ENCODE peak calls at places on chromosomes 1 and 21, in five cellular contexts. W, I, V, B and C are unnamed samples.
A peak's percentile ranks its signal among the peaks of the same experiment; 100 is the strongest.

GRCh38 chr1:17875171-17875881 is 120.2 kb downstream of the ACTL8 start:
- DNase-seq in I (peak; percentile 91), W (no peak), B (no peak), V (peak; percentile 69), C (no peak)

GRCh38 chr1:239997515-239998311 is 94.0 kb upstream of the FMN2 start:
- DNase-seq in B (no peak), I (no peak), W (no peak), V (no peak), C (no peak)

GRCh38 chr1:112673589-112674439 is 645 bp upstream of the MOV10 start:
- DNase-seq in W (no peak), I (peak; percentile 81), B (no peak), V (peak; percentile 53), C (peak; percentile 83)

GRCh38 chr1:57024855-57025254 is 59.0 kb upstream of the C8B start:
- DNase-seq in B (no peak), I (no peak), V (no peak), W (no peak), C (no peak)

GRCh38 chr1:26349196-26349885 is 4.6 kb downstream of the CRYBG2 start:
- DNase-seq in I (peak; percentile 79), W (peak; percentile 34), B (no peak), V (peak; percentile 67), C (peak; percentile 34)

GRCh38 chr21:37414292-37415253 is 48.0 kb downstream of the DYRK1A start:
- DNase-seq in I (no peak), W (no peak), V (no peak), B (no peak), C (no peak)

GRCh38 chr1:245809361-245809760 is 654.6 kb downstream of the KIF26B start:
- DNase-seq in B (no peak), W (no peak), I (no peak), V (no peak), C (no peak)

GRCh38 chr1:66393586-66394334 is 140.2 kb upstream of the SGIP1 start:
- DNase-seq in V (no peak), W (no peak), B (no peak), I (no peak), C (no peak)

GRCh38 chr1:197683895-197684553 is 91.3 kb downstream of the DENND1B start:
- DNase-seq in W (no peak), I (no peak), V (peak; percentile 31), B (no peak), C (no peak)

DNA sequence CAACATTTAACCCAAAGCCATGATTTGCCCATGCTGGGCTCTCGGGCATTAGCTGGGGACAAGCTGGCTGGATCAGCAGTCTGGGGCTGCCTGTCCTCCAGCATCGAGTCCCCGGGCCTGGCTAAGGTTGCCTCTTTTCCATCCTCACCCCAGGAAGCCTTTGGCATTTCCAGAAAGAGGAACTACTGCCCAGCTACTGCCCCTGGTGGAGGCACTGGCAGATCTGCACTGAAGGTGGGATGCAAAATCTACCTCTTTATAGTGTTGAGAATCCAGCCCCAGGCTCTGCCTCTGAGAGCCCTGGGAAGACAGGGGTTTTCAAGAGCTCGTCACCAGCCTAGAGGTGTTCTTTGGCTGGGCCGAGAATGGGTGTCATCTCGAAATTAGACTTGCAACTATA is 635.9 kb downstream of the MATN1 start:
- DNase-seq in B (no peak), W (no peak), I (no peak), V (no peak), C (no peak)
- TF ChIP-seq CTCF in B (no peak), W (peak; percentile 54), I (peak; percentile 39), V (peak; percentile 34), C (peak; percentile 34)

GRCh38 chr1:168618887-168619286 is 42.5 kb downstream of the XCL1 start:
- DNase-seq in V (no peak), I (no peak), W (no peak), B (no peak), C (no peak)
- H3K4me3 ChIP-seq in V (no peak overlapping the region), I (no peak overlapping the region), W (no peak overlapping the region), B (no peak overlapping the region), C (no peak overlapping the region)

GRCh38 chr1:31681421-31681820 is 22.4 kb downstream of the COL16A1 start:
- DNase-seq in I (no peak), W (no peak), B (no peak), V (no peak), C (no peak)

GRCh38 chr1:31679091-31679490 is 24.7 kb downstream of the COL16A1 start:
- DNase-seq in V (no peak), W (no peak), I (no peak), B (no peak), C (no peak)

GRCh38 chr1:31678681-31679080 is 25.1 kb downstream of the COL16A1 start:
- DNase-seq in V (no peak), I (no peak), W (no peak), B (no peak), C (no peak)

GRCh38 chr1:31677949-31678348 is 25.9 kb downstream of the COL16A1 start:
- DNase-seq in W (no peak), I (no peak), B (no peak), V (no peak), C (no peak)

GRCh38 chr1:31679676-31680230 is 24.1 kb downstream of the COL16A1 start:
- DNase-seq in I (no peak), W (no peak), B (no peak), V (no peak), C (no peak)
- TF ChIP-seq CTCF in I (no peak), W (no peak), B (no peak), V (no peak), C (no peak)

DNA sequence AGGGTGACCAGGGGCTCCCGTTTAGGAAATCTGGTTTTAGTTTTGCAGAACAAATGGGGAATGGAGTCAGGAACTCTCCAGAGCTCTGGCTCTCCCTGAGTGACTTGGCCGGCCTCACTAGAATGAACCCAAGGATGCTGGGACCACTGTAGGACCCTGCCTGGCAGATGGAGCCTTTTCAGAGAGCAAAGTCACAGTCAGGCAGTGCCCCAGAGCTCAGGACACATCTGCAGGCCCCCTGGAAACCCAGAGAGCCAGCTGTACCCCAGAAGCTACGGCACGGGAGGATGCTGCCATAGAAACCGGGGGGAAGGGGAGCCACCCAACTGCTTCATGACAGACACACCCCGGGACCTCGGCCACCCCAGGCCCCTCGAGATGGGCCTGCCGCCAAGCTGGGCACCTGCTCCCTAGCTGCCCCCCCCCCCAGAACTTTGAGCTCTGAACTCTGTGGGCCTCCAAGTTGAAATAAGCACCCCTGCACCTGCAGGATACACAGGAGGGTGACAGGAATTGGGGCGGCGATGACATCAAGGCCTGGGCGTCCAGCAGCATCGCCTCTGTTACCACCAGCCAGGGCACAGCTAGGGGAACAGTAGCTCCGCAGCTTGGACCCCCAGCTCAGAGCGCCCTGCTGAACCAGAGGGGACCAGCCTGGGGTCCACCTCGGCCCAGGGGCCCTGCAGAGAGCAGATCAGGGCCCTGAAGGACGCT is 91.8 kb upstream of the VAMP3 start:
- DNase-seq in I (no peak), B (no peak), V (no peak), W (no peak), C (no peak)
- H3K4me3 ChIP-seq in I (no peak overlapping the region), B (peak overlapping the region; percentile 85), V (peak overlapping the region; percentile 71), W (no peak overlapping the region), C (no peak overlapping the region)

DNA sequence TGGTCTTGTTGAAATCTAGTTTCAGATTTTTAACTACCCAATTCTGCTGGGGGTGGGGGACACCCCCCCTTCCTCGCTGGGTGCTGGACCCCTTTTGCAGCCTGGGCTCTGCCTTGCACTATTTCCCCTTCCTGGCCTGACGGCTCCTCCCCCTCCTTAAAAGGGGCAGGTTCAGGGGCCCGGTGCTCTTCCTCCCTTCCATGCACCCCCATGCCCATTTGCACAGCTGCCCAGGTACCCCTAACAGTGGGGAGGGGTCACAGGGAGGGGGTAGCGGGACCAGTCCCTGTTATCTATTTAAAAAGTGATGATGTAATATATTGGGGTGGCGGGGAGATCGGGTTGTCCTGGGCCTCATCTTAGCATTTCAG is 15.3 kb downstream of the ZBTB7B start:
- DNase-seq in I (no peak), W (no peak), V (no peak), B (no peak), C (no peak)
- TF ChIP-seq CTCF in I (no peak), W (no peak), V (no peak), B (no peak), C (no peak)

GRCh38 chr1:52402860-52403240 is 1.4 kb downstream of the ORC1 start:
- DNase-seq in W (no peak), B (no peak), I (no peak), V (no peak), C (no peak)
- H3K4me3 ChIP-seq in W (no peak overlapping the region), B (no peak overlapping the region), I (peak overlapping the region; percentile 98), V (peak overlapping the region; percentile 99), C (no peak overlapping the region)

DNA sequence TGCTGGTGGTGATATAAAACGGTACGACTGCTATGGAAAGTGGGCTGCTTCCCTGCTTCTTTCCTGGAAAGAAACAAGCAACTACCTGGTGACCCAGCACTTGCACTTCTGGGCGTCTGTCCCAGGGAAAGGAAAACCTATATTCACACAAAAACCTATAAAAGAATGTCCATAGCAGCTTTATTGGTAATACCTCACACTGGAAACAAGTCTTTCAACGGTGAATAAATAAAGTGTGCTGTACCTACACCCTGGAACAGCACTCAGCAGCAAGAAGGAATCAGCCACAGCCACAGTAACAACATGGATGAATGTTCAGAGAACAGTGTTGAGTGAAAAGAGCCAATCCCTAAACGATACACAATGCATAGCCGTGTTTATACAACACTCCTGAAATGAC is 19.9 kb downstream of the SLC19A1 start:
- DNase-seq in B (no peak), W (no peak), I (no peak), V (no peak), C (no peak)
- TF ChIP-seq CTCF in B (no peak), W (no peak), I (no peak), V (no peak), C (no peak)

GRCh38 chr1:184023133-184023532 is 14.4 kb downstream of the COLGALT2 start:
- DNase-seq in I (no peak), W (no peak), V (no peak), B (no peak), C (no peak)
- H3K4me3 ChIP-seq in I (no peak overlapping the region), W (no peak overlapping the region), V (no peak overlapping the region), B (no peak overlapping the region), C (no peak overlapping the region)

GRCh38 chr1:234743866-234744581 is 134.0 kb upstream of the IRF2BP2 start:
- DNase-seq in I (no peak), B (no peak), V (peak; percentile 76), W (no peak), C (peak; percentile 68)
- TF ChIP-seq CTCF in I (no peak), B (no peak), V (no peak), W (no peak), C (peak; percentile 18)